ENCODE peak calls at places on chromosome 10, in seven cellular contexts. V is HCT116, E is SK-N-SH, L is K562, N is GM12878, Z is H1, I is HepG2. M is an unnamed sample.

GRCh38 chr10:132868995-132869394 is 73.4 kb downstream of the CFAP46 start:
- DNase-seq in V (no peak), E (no peak), L (no peak), N (no peak), Z (no peak), I (no peak), M (no peak)

GRCh38 chr10:35409094-35409582 is 72.8 kb downstream of the CCNY start:
- DNase-seq in V (no peak), E (peak; percentile 58), L (no peak), N (peak; percentile 38), Z (no peak), I (no peak), M (no peak)

GRCh38 chr10:71068811-71069411 is 143.5 kb upstream of the UNC5B start:
- DNase-seq in V (no peak), E (peak; percentile 63), L (no peak), N (no peak), Z (no peak), I (no peak), M (no peak)

GRCh38 chr10:55174419-55174818 is 373.4 kb upstream of the PCDH15 start:
- DNase-seq in V (no peak), E (no peak), L (no peak), N (no peak), Z (no peak), I (peak; percentile 8), M (no peak)

GRCh38 chr10:7967035-7967434 is 87.5 kb upstream of the GATA3 start:
- DNase-seq in V (no peak), E (no peak), L (no peak), N (no peak), Z (no peak), I (no peak), M (no peak)

GRCh38 chr10:20486791-20487190 is 410.3 kb downstream of the NEBL start:
- DNase-seq in V (no peak), E (no peak), L (no peak), N (no peak), Z (no peak), I (no peak), M (no peak)

GRCh38 chr10:22006379-22006884 is 2.9 kb upstream of the DNAJC1 start:
- DNase-seq in V (no peak), E (no peak), L (no peak), N (no peak), Z (no peak), I (no peak), M (no peak)

GRCh38 chr10:131641231-131641630 is 259.6 kb upstream of the PPP2R2D start:
- DNase-seq in V (no peak), E (no peak), L (no peak), N (peak; percentile 72), Z (no peak), I (peak; percentile 43), M (peak; percentile 15)

GRCh38 chr10:13371879-13372470 is 23.9 kb upstream of the SEPHS1 start:
- DNase-seq in V (peak; percentile 81), E (peak; percentile 91), L (peak; percentile 87), N (no peak), Z (peak; percentile 57), I (peak; percentile 81), M (peak; percentile 94)

GRCh38 chr10:117804470-117805011 is 242.2 kb downstream of the RAB11FIP2 start:
- DNase-seq in V (no peak), E (peak; percentile 36), L (no peak), N (peak; percentile 19), Z (no peak), I (no peak), M (no peak)

GRCh38 chr10:103879409-103879808 is 24.0 kb upstream of the SH3PXD2A start:
- DNase-seq in V (no peak), E (no peak), L (no peak), N (no peak), Z (no peak), I (no peak), M (no peak)

GRCh38 chr10:103882285-103883007 is 27.1 kb upstream of the SH3PXD2A start:
- DNase-seq in V (no peak), E (peak; percentile 27), L (no peak), N (no peak), Z (no peak), I (no peak), M (no peak)

GRCh38 chr10:103877861-103878260 is 22.5 kb upstream of the SH3PXD2A start:
- DNase-seq in V (no peak), E (no peak), L (no peak), N (no peak), Z (no peak), I (no peak), M (no peak)

GRCh38 chr10:103881420-103882284 is 26.3 kb upstream of the SH3PXD2A start:
- DNase-seq in V (no peak), E (no peak), L (no peak), N (no peak), Z (no peak), I (no peak), M (no peak)

DNA sequence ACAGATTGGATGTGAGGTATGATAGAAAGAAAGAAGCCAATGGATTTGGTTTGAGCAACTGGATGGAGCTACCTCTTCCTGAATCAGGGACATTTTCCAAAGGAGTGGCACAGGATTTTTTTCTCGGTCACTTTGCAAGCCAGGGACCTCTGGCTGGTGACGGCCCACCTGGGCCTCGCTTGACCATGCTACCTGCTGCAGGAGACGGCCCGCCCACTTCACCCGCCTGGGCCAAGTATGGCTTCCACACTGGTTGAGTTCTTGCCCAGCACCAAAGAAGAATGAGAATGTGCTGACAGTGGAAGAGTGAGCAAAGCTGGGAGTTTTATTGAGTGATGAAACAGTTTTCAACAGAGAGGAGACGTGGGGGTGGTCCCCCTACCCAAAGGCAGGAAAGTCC is 24.5 kb upstream of the SH3PXD2A start:
- DNase-seq in V (no peak), E (no peak), L (no peak), N (no peak), Z (no peak), I (no peak), M (no peak)
- TF ChIP-seq JUND in V (no peak), E (no peak), L (no peak), N (no peak), Z (no peak), I (no peak), M (no peak)

GRCh38 chr10:60798031-60798430 is 19.8 kb downstream of the CDK1 start:
- DNase-seq in V (no peak), E (no peak), L (no peak), N (no peak), Z (no peak), I (no peak), M (no peak)

GRCh38 chr10:60800918-60801317 is 22.6 kb downstream of the CDK1 start:
- DNase-seq in V (no peak), E (no peak), L (no peak), N (no peak), Z (no peak), I (no peak), M (no peak)

GRCh38 chr10:60799971-60800370 is 21.7 kb downstream of the CDK1 start:
- DNase-seq in V (no peak), E (no peak), L (no peak), N (no peak), Z (no peak), I (no peak), M (no peak)

GRCh38 chr10:60797200-60797599 is 18.9 kb downstream of the CDK1 start:
- DNase-seq in V (no peak), E (no peak), L (no peak), N (no peak), Z (no peak), I (peak; percentile 32), M (no peak)

DNA sequence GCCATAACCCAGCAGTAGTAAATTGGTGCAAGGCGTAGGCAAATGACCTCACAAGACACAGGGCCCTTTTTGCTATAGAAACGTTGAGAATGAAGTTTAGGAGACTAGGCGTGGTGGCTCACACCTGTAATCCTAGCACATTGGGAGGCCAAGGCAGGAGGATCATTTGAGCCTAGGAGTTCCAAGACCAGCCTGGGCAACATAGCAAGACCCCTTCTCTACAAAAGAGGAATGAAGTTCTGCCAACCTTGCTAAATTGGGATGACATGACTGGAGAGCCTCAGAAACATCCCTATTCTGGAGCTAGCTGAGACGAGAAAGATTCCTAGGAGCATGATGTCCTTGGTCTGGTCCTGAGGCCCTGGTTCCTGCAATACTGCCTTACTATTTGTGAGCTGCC is 20.6 kb downstream of the CDK1 start:
- DNase-seq in V (no peak), E (no peak), L (no peak), N (no peak), Z (no peak), I (no peak), M (no peak)
- TF ChIP-seq JUND in V (no peak), E (no peak), L (no peak), N (no peak), Z (no peak), I (no peak), M (no peak)

GRCh38 chr10:107019154-107019553 is 145.4 kb downstream of the SORCS1 start:
- DNase-seq in V (no peak), E (no peak), L (no peak), N (no peak), Z (no peak), I (no peak), M (no peak)

GRCh38 chr10:107025676-107026075 is 138.8 kb downstream of the SORCS1 start:
- DNase-seq in V (no peak), E (no peak), L (peak; percentile 50), N (no peak), Z (no peak), I (no peak), M (no peak)

GRCh38 chr10:107028249-107028648 is 136.3 kb downstream of the SORCS1 start:
- DNase-seq in V (no peak), E (no peak), L (peak; percentile 38), N (no peak), Z (no peak), I (no peak), M (no peak)

DNA sequence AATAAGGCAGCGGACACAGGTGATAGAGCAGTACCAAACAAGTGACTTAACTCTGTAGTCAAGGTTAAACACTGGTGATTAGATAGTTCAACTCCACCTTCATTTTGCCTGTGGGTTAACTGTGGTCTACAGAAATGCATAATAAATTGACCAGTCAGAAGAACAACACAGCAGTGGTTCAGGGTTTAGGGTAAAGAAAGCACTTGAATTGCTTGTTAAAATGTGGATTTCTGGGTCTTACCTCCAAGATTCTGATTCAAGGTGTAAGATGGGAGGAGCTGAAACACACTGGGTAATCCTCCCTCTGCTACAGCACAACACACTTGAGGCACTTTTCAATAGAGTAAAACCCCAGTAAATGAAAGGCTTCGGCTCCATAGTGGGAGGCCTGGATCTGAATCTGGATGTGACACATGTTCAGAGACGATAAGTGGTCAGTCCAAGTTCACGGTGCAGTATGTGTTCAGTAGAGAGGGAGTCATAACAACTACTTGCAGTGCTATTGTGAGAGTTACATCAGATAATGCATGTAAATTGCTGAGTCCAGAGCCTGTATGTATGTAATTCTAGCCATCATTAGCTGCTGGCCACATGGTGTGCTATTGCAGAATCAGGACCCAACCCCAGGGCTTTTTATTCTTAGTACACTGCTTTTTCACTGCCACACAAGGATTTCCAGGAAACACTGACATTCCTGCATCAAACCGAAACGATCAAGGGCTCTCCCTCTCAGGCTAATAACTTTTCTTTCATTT is 141.7 kb downstream of the SORCS1 start:
- DNase-seq in V (no peak), E (peak; percentile 76), L (peak; percentile 61), N (no peak), Z (no peak), I (no peak), M (no peak)
- TF ChIP-seq JUND in V (no peak), E (no peak), L (peak; percentile 69), N (no peak), Z (no peak), I (no peak), M (no peak)

GRCh38 chr10:9052767-9053166 is 998.3 kb downstream of the GATA3 start:
- DNase-seq in V (no peak), E (no peak), L (no peak), N (no peak), Z (no peak), I (no peak), M (no peak)

GRCh38 chr10:9056521-9056920 is 1002.0 kb downstream of the GATA3 start:
- DNase-seq in V (no peak), E (no peak), L (no peak), N (no peak), Z (no peak), I (no peak), M (no peak)

GRCh38 chr10:9051328-9051974 is 997.0 kb downstream of the GATA3 start:
- DNase-seq in V (no peak), E (no peak), L (no peak), N (no peak), Z (no peak), I (no peak), M (no peak)
- TF ChIP-seq JUND in V (no peak), E (no peak), L (no peak), N (no peak), Z (no peak), I (no peak), M (peak; percentile 37)

M was measured in T47D.